ENCODE peak calls at places on chromosome X, in six cellular contexts. R is NCI-H460; L is myocyte; Z is stomach; A is CD4-positive, CD25-positive, alpha-beta regulatory T cell; E is midbrain. X is an unnamed sample.

GRCh38 chrX:132520213-132520612 is 31.4 kb upstream of the MBNL3 start:
- DNase-seq in R (no peak), L (no peak), Z (no peak), A (no peak), E (no peak), X (no peak)

GRCh38 chrX:110732274-110732673 is 63.3 kb downstream of the CHRDL1 start:
- DNase-seq in R (no peak), L (no peak), Z (no peak), A (no peak), E (no peak), X (no peak)

GRCh38 chrX:150408007-150408406 is 44.9 kb downstream of the MAMLD1 start:
- DNase-seq in R (no peak), L (no peak), Z (no peak), A (no peak), E (no peak), X (no peak)

GRCh38 chrX:131854586-131854985 is 168.5 kb upstream of the STK26 start:
- DNase-seq in R (no peak), L (peak), Z (no peak), A (peak), E (peak), X (no peak)

GRCh38 chrX:32395878-32396277 is 815.5 kb downstream of the DMD start:
- DNase-seq in R (no peak), L (peak), Z (no peak), A (no peak), E (no peak), X (no peak)

GRCh38 chrX:107205770-107206696 is at the start of the genes DNAAF6 and NUP62CL:
- DNase-seq in R (peak), L (no peak), Z (peak), A (peak), E (peak), X (peak)

GRCh38 chrX:997631-998137 is 214.8 kb downstream of the CRLF2 start:
- DNase-seq in R (no peak), L (no peak), Z (no peak), A (no peak), E (no peak), X (no peak)

GRCh38 chrX:37813570-37813969 is 33.7 kb downstream of the CYBB start:
- DNase-seq in R (no peak), L (no peak), Z (no peak), A (no peak), E (no peak), X (no peak)

GRCh38 chrX:139724626-139725025 is 16.7 kb upstream of the MCF2 start:
- DNase-seq in R (no peak), L (no peak), Z (no peak), A (no peak), E (no peak), X (no peak)

GRCh38 chrX:34563061-34563460 is 94.0 kb downstream of the TMEM47 start:
- DNase-seq in R (no peak), L (no peak), Z (no peak), A (no peak), E (no peak), X (no peak)

GRCh38 chrX:147838465-147839131 is 73.1 kb upstream of the FMR1 start:
- DNase-seq in R (peak), L (peak), Z (no peak), A (peak), E (no peak), X (no peak)

GRCh38 chrX:78333521-78333920 is 6.1 kb upstream of the CYSLTR1 start:
- DNase-seq in R (no peak), L (no peak), Z (no peak), A (peak), E (no peak), X (no peak)

GRCh38 chrX:37545066-37545465 is 26.4 kb upstream of the LANCL3 start:
- DNase-seq in R (no peak), L (no peak), Z (no peak), A (no peak), E (no peak), X (no peak)

GRCh38 chrX:110531873-110532272 is 173.2 kb downstream of the RTL9 start:
- DNase-seq in R (no peak), L (no peak), Z (no peak), A (no peak), E (no peak), X (no peak)

GRCh38 chrX:47579537-47579936 is 2.7 kb upstream of the TIMP1 start:
- DNase-seq in R (peak), L (no peak), Z (no peak), A (no peak), E (no peak), X (no peak)

GRCh38 chrX:97267376-97267775 is 383.7 kb downstream of the RPA4 start:
- DNase-seq in R (no peak), L (no peak), Z (no peak), A (no peak), E (no peak), X (no peak)

GRCh38 chrX:111284615-111285294 is 14.5 kb upstream of the CAPN6 start:
- DNase-seq in R (no peak), L (peak), Z (peak), A (no peak), E (no peak), X (no peak)

GRCh38 chrX:100895365-100896075 is 21.4 kb upstream of the NOX1 start:
- DNase-seq in R (peak), L (peak), Z (peak), A (peak), E (no peak), X (no peak)

GRCh38 chrX:16160729-16161128 is 6.6 kb upstream of the MAGEB17 start:
- DNase-seq in R (no peak), L (peak), Z (no peak), A (no peak), E (no peak), X (no peak)

GRCh38 chrX:143472334-143472938 is 44.8 kb downstream of the SPANXN3 start:
- DNase-seq in R (no peak), L (peak), Z (no peak), A (no peak), E (no peak), X (no peak)

GRCh38 chrX:10165580-10166247 is 8.9 kb downstream of the CLCN4 start:
- DNase-seq in R (no peak), L (no peak), Z (peak), A (no peak), E (no peak), X (no peak)

GRCh38 chrX:49308604-49309269 is 5.3 kb downstream of the GAGE10 start:
- DNase-seq in R (no peak), L (peak), Z (no peak), A (peak), E (no peak), X (no peak)

GRCh38 chrX:44157293-44157692 is 184.1 kb upstream of the NDP start:
- DNase-seq in R (no peak), L (no peak), Z (no peak), A (no peak), E (no peak), X (no peak)

GRCh38 chrX:10011261-10011931 is 44.2 kb downstream of the CLDN34 start:
- DNase-seq in R (no peak), L (no peak), Z (no peak), A (peak), E (no peak), X (no peak)

GRCh38 chrX:141760761-141761160 is 62.2 kb upstream of the SPANXD start:
- DNase-seq in R (no peak), L (peak), Z (no peak), A (no peak), E (no peak), X (no peak)

GRCh38 chrX:32530802-32531403 is 680.4 kb downstream of the DMD start:
- DNase-seq in R (peak), L (peak), Z (no peak), A (peak), E (peak), X (no peak)

GRCh38 chrX:51891821-51892551 is 1.4 kb upstream of the MAGED1 start:
- DNase-seq in R (no peak), L (peak), Z (no peak), A (no peak), E (peak), X (no peak)

GRCh38 chrX:154458954-154459829 is 1.1 kb downstream of the PLXNA3 start:
- DNase-seq in R (no peak), L (peak), Z (peak), A (peak), E (peak), X (no peak)